ENCODE peak calls at places on chromosomes 5 and 9, in ten cellular contexts. One of them, this sample, is unnamed.
A peak's percentile ranks its signal among the peaks of the same experiment; 100 is the strongest.

GRCh38 chr5:133124891-133125290 is 73.1 kb downstream of the HSPA4 start:
- DNase-seq in kidney tubule cell: no peak
- DNase-seq in T-helper 2 cell: no peak
- DNase-seq in NCI-H1092: no peak
- DNase-seq in SHP77 treated with DMSO at 0.1 percent for 48 hours: no peak
- DNase-seq in M059J: no peak
- DNase-seq in activated naive CD4-positive, alpha-beta T cell: no peak
- DNase-seq in SW 1271: no peak
- DNase-seq in activated T-cell treated with anti-CD3 and anti-CD28 coated beads, Interleukin-2, amount 50 U/mL, for 24 hours: no peak
- DNase-seq in GM12865: no peak
- DNase-seq in this sample: no peak

GRCh38 chr5:15827786-15828185 is 327.8 kb downstream of the FBXL7 start:
- DNase-seq in kidney tubule cell: no peak
- DNase-seq in T-helper 2 cell: no peak
- DNase-seq in NCI-H1092: no peak
- DNase-seq in SHP77 treated with DMSO at 0.1 percent for 48 hours: no peak
- DNase-seq in M059J: no peak
- DNase-seq in activated naive CD4-positive, alpha-beta T cell: no peak
- DNase-seq in SW 1271: no peak
- DNase-seq in activated T-cell treated with anti-CD3 and anti-CD28 coated beads, Interleukin-2, amount 50 U/mL, for 24 hours: no peak
- DNase-seq in GM12865: no peak
- DNase-seq in this sample: no peak

GRCh38 chr5:141880961-141881801 is 3.0 kb upstream of the PCDH1 start:
- DNase-seq in kidney tubule cell: no peak
- DNase-seq in T-helper 2 cell: no peak
- DNase-seq in NCI-H1092: no peak
- DNase-seq in SHP77 treated with DMSO at 0.1 percent for 48 hours: no peak
- DNase-seq in M059J: no peak
- DNase-seq in activated naive CD4-positive, alpha-beta T cell: no peak
- DNase-seq in SW 1271: no peak
- DNase-seq in activated T-cell treated with anti-CD3 and anti-CD28 coated beads, Interleukin-2, amount 50 U/mL, for 24 hours: no peak
- DNase-seq in GM12865: peak; percentile 60
- DNase-seq in this sample: no peak

GRCh38 chr5:58890265-58890664 is 307.4 kb downstream of the RAB3C start:
- DNase-seq in kidney tubule cell: no peak
- DNase-seq in T-helper 2 cell: no peak
- DNase-seq in NCI-H1092: no peak
- DNase-seq in SHP77 treated with DMSO at 0.1 percent for 48 hours: no peak
- DNase-seq in M059J: no peak
- DNase-seq in activated naive CD4-positive, alpha-beta T cell: no peak
- DNase-seq in SW 1271: no peak
- DNase-seq in activated T-cell treated with anti-CD3 and anti-CD28 coated beads, Interleukin-2, amount 50 U/mL, for 24 hours: no peak
- DNase-seq in GM12865: no peak
- DNase-seq in this sample: no peak

GRCh38 chr9:92618633-92619225 is 51.2 kb downstream of the IPPK start:
- DNase-seq in kidney tubule cell: no peak
- DNase-seq in T-helper 2 cell: no peak
- DNase-seq in NCI-H1092: no peak
- DNase-seq in SHP77 treated with DMSO at 0.1 percent for 48 hours: no peak
- DNase-seq in M059J: no peak
- DNase-seq in activated naive CD4-positive, alpha-beta T cell: no peak
- DNase-seq in SW 1271: no peak
- DNase-seq in activated T-cell treated with anti-CD3 and anti-CD28 coated beads, Interleukin-2, amount 50 U/mL, for 24 hours: no peak
- DNase-seq in GM12865: no peak
- DNase-seq in this sample: no peak

GRCh38 chr5:150140830-150141229 is 14.8 kb downstream of the PDGFRB start:
- DNase-seq in kidney tubule cell: no peak
- DNase-seq in T-helper 2 cell: no peak
- DNase-seq in NCI-H1092: no peak
- DNase-seq in SHP77 treated with DMSO at 0.1 percent for 48 hours: no peak
- DNase-seq in M059J: peak; percentile 80
- DNase-seq in activated naive CD4-positive, alpha-beta T cell: no peak
- DNase-seq in SW 1271: no peak
- DNase-seq in activated T-cell treated with anti-CD3 and anti-CD28 coated beads, Interleukin-2, amount 50 U/mL, for 24 hours: no peak
- DNase-seq in GM12865: no peak
- DNase-seq in this sample: no peak

GRCh38 chr5:107217721-107218130 is 453.0 kb downstream of the EFNA5 start:
- DNase-seq in kidney tubule cell: peak; percentile 79
- DNase-seq in T-helper 2 cell: no peak
- DNase-seq in NCI-H1092: peak; percentile 21
- DNase-seq in SHP77 treated with DMSO at 0.1 percent for 48 hours: peak; percentile 42
- DNase-seq in M059J: no peak
- DNase-seq in activated naive CD4-positive, alpha-beta T cell: no peak
- DNase-seq in SW 1271: no peak
- DNase-seq in activated T-cell treated with anti-CD3 and anti-CD28 coated beads, Interleukin-2, amount 50 U/mL, for 24 hours: no peak
- DNase-seq in GM12865: no peak
- DNase-seq in this sample: peak; percentile 1

GRCh38 chr5:24621809-24622208 is 23.0 kb downstream of the CDH10 start:
- DNase-seq in kidney tubule cell: peak; percentile 19
- DNase-seq in T-helper 2 cell: no peak
- DNase-seq in NCI-H1092: no peak
- DNase-seq in SHP77 treated with DMSO at 0.1 percent for 48 hours: peak; percentile 78
- DNase-seq in M059J: peak; percentile 33
- DNase-seq in activated naive CD4-positive, alpha-beta T cell: no peak
- DNase-seq in SW 1271: no peak
- DNase-seq in activated T-cell treated with anti-CD3 and anti-CD28 coated beads, Interleukin-2, amount 50 U/mL, for 24 hours: no peak
- DNase-seq in GM12865: no peak
- DNase-seq in this sample: peak; percentile 47

GRCh38 chr5:171520300-171521170 is 101.1 kb downstream of the FGF18 start:
- DNase-seq in kidney tubule cell: peak; percentile 61
- DNase-seq in T-helper 2 cell: no peak
- DNase-seq in NCI-H1092: no peak
- DNase-seq in SHP77 treated with DMSO at 0.1 percent for 48 hours: no peak
- DNase-seq in M059J: peak; percentile 30
- DNase-seq in activated naive CD4-positive, alpha-beta T cell: no peak
- DNase-seq in SW 1271: no peak
- DNase-seq in activated T-cell treated with anti-CD3 and anti-CD28 coated beads, Interleukin-2, amount 50 U/mL, for 24 hours: no peak
- DNase-seq in GM12865: no peak
- DNase-seq in this sample: peak; percentile 34

GRCh38 chr9:116661037-116661954 is 25.8 kb upstream of the TRIM32 start:
- DNase-seq in kidney tubule cell: peak; percentile 81
- DNase-seq in T-helper 2 cell: no peak
- DNase-seq in NCI-H1092: peak; percentile 7
- DNase-seq in SHP77 treated with DMSO at 0.1 percent for 48 hours: peak; percentile 16
- DNase-seq in M059J: peak; percentile 71
- DNase-seq in activated naive CD4-positive, alpha-beta T cell: no peak
- DNase-seq in SW 1271: peak; percentile 71
- DNase-seq in activated T-cell treated with anti-CD3 and anti-CD28 coated beads, Interleukin-2, amount 50 U/mL, for 24 hours: peak; percentile 28
- DNase-seq in GM12865: peak; percentile 71
- DNase-seq in this sample: peak; percentile 73

GRCh38 chr5:142862585-142862984 is 92.4 kb downstream of the ARHGAP26 start:
- DNase-seq in kidney tubule cell: no peak
- DNase-seq in T-helper 2 cell: no peak
- DNase-seq in NCI-H1092: no peak
- DNase-seq in SHP77 treated with DMSO at 0.1 percent for 48 hours: no peak
- DNase-seq in M059J: no peak
- DNase-seq in activated naive CD4-positive, alpha-beta T cell: no peak
- DNase-seq in SW 1271: no peak
- DNase-seq in activated T-cell treated with anti-CD3 and anti-CD28 coated beads, Interleukin-2, amount 50 U/mL, for 24 hours: no peak
- DNase-seq in GM12865: no peak
- DNase-seq in this sample: no peak

GRCh38 chr9:27785714-27786100 is 212.4 kb upstream of the C9orf72 start:
- DNase-seq in kidney tubule cell: peak; percentile 75
- DNase-seq in T-helper 2 cell: no peak
- DNase-seq in NCI-H1092: no peak
- DNase-seq in SHP77 treated with DMSO at 0.1 percent for 48 hours: no peak
- DNase-seq in M059J: peak; percentile 7
- DNase-seq in activated naive CD4-positive, alpha-beta T cell: no peak
- DNase-seq in SW 1271: no peak
- DNase-seq in activated T-cell treated with anti-CD3 and anti-CD28 coated beads, Interleukin-2, amount 50 U/mL, for 24 hours: no peak
- DNase-seq in GM12865: peak; percentile 12
- DNase-seq in this sample: peak; percentile 38

GRCh38 chr5:149495673-149496072 is 55.6 kb downstream of the CSNK1A1 start:
- DNase-seq in kidney tubule cell: no peak
- DNase-seq in T-helper 2 cell: no peak
- DNase-seq in NCI-H1092: no peak
- DNase-seq in SHP77 treated with DMSO at 0.1 percent for 48 hours: no peak
- DNase-seq in M059J: no peak
- DNase-seq in activated naive CD4-positive, alpha-beta T cell: no peak
- DNase-seq in SW 1271: no peak
- DNase-seq in activated T-cell treated with anti-CD3 and anti-CD28 coated beads, Interleukin-2, amount 50 U/mL, for 24 hours: no peak
- DNase-seq in GM12865: no peak
- DNase-seq in this sample: no peak

GRCh38 chr9:83932001-83932400 is 10.8 kb upstream of the KIF27 start:
- DNase-seq in kidney tubule cell: no peak
- DNase-seq in T-helper 2 cell: no peak
- DNase-seq in NCI-H1092: no peak
- DNase-seq in SHP77 treated with DMSO at 0.1 percent for 48 hours: no peak
- DNase-seq in M059J: no peak
- DNase-seq in activated naive CD4-positive, alpha-beta T cell: no peak
- DNase-seq in SW 1271: no peak
- DNase-seq in activated T-cell treated with anti-CD3 and anti-CD28 coated beads, Interleukin-2, amount 50 U/mL, for 24 hours: no peak
- DNase-seq in GM12865: no peak
- DNase-seq in this sample: no peak

GRCh38 chr5:96388186-96388585 is 44.9 kb downstream of the PCSK1 start:
- DNase-seq in kidney tubule cell: no peak
- DNase-seq in T-helper 2 cell: no peak
- DNase-seq in NCI-H1092: no peak
- DNase-seq in SHP77 treated with DMSO at 0.1 percent for 48 hours: no peak
- DNase-seq in M059J: no peak
- DNase-seq in activated naive CD4-positive, alpha-beta T cell: no peak
- DNase-seq in SW 1271: no peak
- DNase-seq in activated T-cell treated with anti-CD3 and anti-CD28 coated beads, Interleukin-2, amount 50 U/mL, for 24 hours: no peak
- DNase-seq in GM12865: no peak
- DNase-seq in this sample: peak; percentile 36

GRCh38 chr5:174448662-174449061 is 275.7 kb upstream of the MSX2 start:
- DNase-seq in kidney tubule cell: no peak
- DNase-seq in T-helper 2 cell: no peak
- DNase-seq in NCI-H1092: no peak
- DNase-seq in SHP77 treated with DMSO at 0.1 percent for 48 hours: no peak
- DNase-seq in M059J: peak; percentile 70
- DNase-seq in activated naive CD4-positive, alpha-beta T cell: no peak
- DNase-seq in SW 1271: no peak
- DNase-seq in activated T-cell treated with anti-CD3 and anti-CD28 coated beads, Interleukin-2, amount 50 U/mL, for 24 hours: no peak
- DNase-seq in GM12865: no peak
- DNase-seq in this sample: no peak

GRCh38 chr9:129990269-129991005 is 52.6 kb downstream of the FNBP1 start:
- DNase-seq in kidney tubule cell: no peak
- DNase-seq in T-helper 2 cell: no peak
- DNase-seq in NCI-H1092: no peak
- DNase-seq in SHP77 treated with DMSO at 0.1 percent for 48 hours: no peak
- DNase-seq in M059J: peak; percentile 19
- DNase-seq in activated naive CD4-positive, alpha-beta T cell: no peak
- DNase-seq in SW 1271: no peak
- DNase-seq in activated T-cell treated with anti-CD3 and anti-CD28 coated beads, Interleukin-2, amount 50 U/mL, for 24 hours: no peak
- DNase-seq in GM12865: peak; percentile 80
- DNase-seq in this sample: peak; percentile 5